ENCODE peak calls at places on chromosomes 2 and 18, in seven cellular contexts. F is HTR-8/SVneo; A is HCEC 1CT; P is pulmonary artery endothelial cell; G is H54; L is Caco-2; R is stimulated activated naive B cell treated with anti-CD40 and anti-IgM and Interleukin-4, amounts not matched to agents 10 μg/mL and 1 μg/mL and 100 μg/mL, for 72 hours. H is an unnamed sample.
A peak's percentile ranks its signal among the peaks of the same experiment; 100 is the strongest.

GRCh38 chr2:148981350-148981749 is 57.1 kb upstream of the LYPD6B start:
- DNase-seq in A (no peak), P (no peak), F (no peak), R (no peak), G (no peak), L (no peak), H (no peak)

GRCh38 chr18:63741769-63742168 is 33.4 kb upstream of the SERPINB7 start:
- DNase-seq in R (no peak), L (no peak), F (no peak), P (no peak), A (peak; percentile 64), G (no peak), H (no peak)

GRCh38 chr2:162824319-162824718 is 14.2 kb downstream of the KCNH7 start:
- DNase-seq in A (no peak), G (no peak), F (no peak), P (no peak), L (no peak), R (no peak), H (no peak)

GRCh38 chr2:26326514-26326913 is 19.4 kb upstream of the SELENOI start:
- DNase-seq in F (no peak), P (no peak), A (peak; percentile 18), G (no peak), L (no peak), R (no peak), H (no peak)

GRCh38 chr2:199868431-199869226 is 17.6 kb upstream of the FTCDNL1 start:
- DNase-seq in P (no peak), A (no peak), F (no peak), R (no peak), L (no peak), G (no peak), H (no peak)

GRCh38 chr2:174493549-174494331 is 6.9 kb upstream of the GPR155 start:
- DNase-seq in A (no peak), R (no peak), F (no peak), P (no peak), L (no peak), G (no peak), H (peak; percentile 38)

GRCh38 chr2:31402388-31402787 is 12.2 kb downstream of the XDH start:
- DNase-seq in G (no peak), L (no peak), F (no peak), P (no peak), R (no peak), A (peak; percentile 20), H (no peak)

GRCh38 chr2:110115291-110116032 is at the start of gene MALL:
- DNase-seq in R (no peak), F (no peak), L (peak; percentile 74), P (no peak), G (peak; percentile 54), A (no peak), H (no peak)

GRCh38 chr2:73939419-73939818 is 12.7 kb downstream of the DGUOK start:
- DNase-seq in G (no peak), F (no peak), A (peak; percentile 55), R (no peak), P (no peak), L (no peak), H (peak; percentile 32)

GRCh38 chr2:136557203-136557602 is 208.1 kb upstream of the THSD7B start:
- DNase-seq in L (no peak), R (no peak), A (no peak), P (no peak), G (no peak), F (no peak), H (no peak)

GRCh38 chr18:43830905-43831304 is 553.6 kb upstream of the SYT4 start:
- DNase-seq in L (no peak), F (no peak), P (no peak), A (no peak), G (no peak), R (no peak), H (no peak)

GRCh38 chr2:41853427-41854191 is 194.2 kb upstream of the PKDCC start:
- DNase-seq in A (peak; percentile 49), L (peak; percentile 70), F (peak; percentile 57), R (no peak), P (no peak), G (no peak), H (no peak)

GRCh38 chr2:74632209-74632938 is 15.8 kb downstream of the M1AP start:
- DNase-seq in G (no peak), A (peak; percentile 53), R (no peak), P (no peak), L (no peak), F (no peak), H (no peak)

GRCh38 chr2:127623388-127624320 is 22.3 kb upstream of the GPR17 start:
- DNase-seq in F (peak; percentile 53), G (peak; percentile 62), A (peak; percentile 53), L (peak; percentile 33), R (no peak), P (no peak), H (peak; percentile 4)

GRCh38 chr2:106107509-106108131 is 86.5 kb downstream of the UXS1 start:
- DNase-seq in P (no peak), R (peak; percentile 74), F (no peak), A (peak; percentile 17), L (no peak), G (peak; percentile 60), H (no peak)

GRCh38 chr2:56534321-56534720 is 350.5 kb downstream of the CCDC85A start:
- DNase-seq in R (no peak), L (no peak), A (peak; percentile 17), G (no peak), P (no peak), F (no peak), H (no peak)

GRCh38 chr2:133972786-133973185 is 281.1 kb upstream of the MGAT5 start:
- DNase-seq in R (no peak), A (peak; percentile 24), P (no peak), G (no peak), L (no peak), F (no peak), H (no peak)

GRCh38 chr2:140892429-140892828 is 1238.4 kb downstream of the LRP1B start:
- DNase-seq in P (no peak), R (no peak), L (no peak), G (no peak), A (peak; percentile 49), F (no peak), H (no peak)

GRCh38 chr18:8800041-8800441 is 94.7 kb downstream of the MTCL1 start:
- DNase-seq in R (no peak), F (no peak), A (peak; percentile 72), G (peak; percentile 26), L (no peak), P (no peak), H (no peak)

GRCh38 chr2:9809448-9810088 is 33.7 kb upstream of the TAF1B start:
- DNase-seq in F (no peak), A (no peak), L (no peak), P (no peak), R (no peak), G (no peak), H (no peak)

GRCh38 chr2:238224636-238225035 is 15.2 kb downstream of the HES6 start:
- DNase-seq in P (no peak), G (no peak), R (no peak), L (no peak), A (no peak), F (no peak), H (no peak)

H was measured in stimulated activated naive CD8-positive, alpha-beta T cell treated with anti-CD3 and anti-CD28 coated beads, Interleukin-15, amount 100 ng/mL, for 72 hours.